ENCODE peak calls at places on chromosomes 3 and 15, in nine cellular contexts. M, F, D, S, E, U, P, R and T are unnamed samples.
A peak's percentile ranks its signal among the peaks of the same experiment; 100 is the strongest.

GRCh38 chr15:76239786-76240185 is 71.5 kb downstream of the ETFA start:
- DNase-seq in M (no peak), F (no peak), D (no peak), S (no peak), E (no peak), U (no peak), P (no peak), R (no peak), T (no peak)

GRCh38 chr15:43121863-43122262 is 11.5 kb upstream of the TMEM62 start:
- DNase-seq in M (no peak), F (no peak), D (no peak), S (no peak), E (no peak), U (no peak), P (no peak), R (no peak), T (no peak)

GRCh38 chr3:49276475-49277356 is at the start of gene C3orf62:
- DNase-seq in M (peak; percentile 63), F (no peak), D (no peak), S (peak; percentile 77), E (peak; percentile 44), U (peak; percentile 84), P (peak; percentile 39), R (peak; percentile 49), T (peak; percentile 29)

GRCh38 chr3:69504232-69504631 is 118.3 kb upstream of the FRMD4B start:
- DNase-seq in M (no peak), F (no peak), D (no peak), S (peak; percentile 18), E (no peak), U (no peak), P (no peak), R (no peak), T (peak; percentile 32)

GRCh38 chr15:78315686-78316085 is 16.3 kb upstream of the SKIC8 start:
- DNase-seq in M (peak; percentile 59), F (no peak), D (peak; percentile 11), S (no peak), E (no peak), U (no peak), P (no peak), R (peak; percentile 40), T (no peak)

GRCh38 chr3:23960649-23961048 is 15.6 kb downstream of the NR1D2 start:
- DNase-seq in M (no peak), F (no peak), D (no peak), S (no peak), E (no peak), U (no peak), P (no peak), R (no peak), T (no peak)

GRCh38 chr3:195511136-195511535 is 32.0 kb downstream of the PPP1R2 start:
- DNase-seq in M (no peak), F (no peak), D (no peak), S (no peak), E (no peak), U (no peak), P (no peak), R (no peak), T (no peak)

GRCh38 chr3:183701744-183702143 is 4.1 kb downstream of the YEATS2 start:
- DNase-seq in M (no peak), F (no peak), D (no peak), S (no peak), E (no peak), U (no peak), P (no peak), R (no peak), T (no peak)

GRCh38 chr3:100163787-100164186 is 49.5 kb upstream of the FILIP1L start:
- DNase-seq in M (no peak), F (no peak), D (no peak), S (no peak), E (no peak), U (no peak), P (no peak), R (no peak), T (no peak)